ENCODE peak calls at places on chromosomes 7 and 10, in five cellular contexts. G is fibroblast of lung, F is neuronal stem cell, P is body of pancreas, S is heart right ventricle. N is an unnamed sample. For H3K9me3 and H3K4me1, the result is how much of the 10 kb centered on the place peaks cover.

GRCh38 chr7:877312-878232 is 1.2 kb downstream of the GET4 start:
- DNase-seq in S (no peak), F (no peak), P (peak), G (no peak), N (no peak)

GRCh38 chr10:1147810-1148209 is 91.6 kb downstream of the WDR37 start:
- DNase-seq in S (no peak), F (no peak), G (no peak), P (no peak), N (no peak)

GRCh38 chr10:12042409-12042796 is 206 bp downstream of the UPF2 start:
- DNase-seq in S (peak), F (no peak), G (no peak), P (peak), N (peak)

GRCh38 chr10:113895018-113895417 is 40.6 kb downstream of the NHLRC2 start:
- DNase-seq in G (peak), P (no peak), F (no peak), S (no peak), N (no peak)

GRCh38 chr10:94680544-94680943 is 3.0 kb upstream of the CYP2C18 start:
- DNase-seq in S (no peak), P (no peak), F (no peak), G (peak), N (peak)

GRCh38 chr7:131336956-131337355 is 9.3 kb downstream of the MKLN1 start:
- DNase-seq in F (no peak), G (peak), S (no peak), P (no peak), N (peak)

GRCh38 chr7:92731327-92732063 is 104.9 kb downstream of the CDK6 start:
- DNase-seq in G (peak), F (no peak), P (no peak), S (no peak), N (peak)

GRCh38 chr7:83118347-83119001 is 44.2 kb downstream of the PCLO start:
- DNase-seq in P (no peak), S (no peak), G (no peak), F (no peak), N (no peak)

GRCh38 chr7:131010029-131010705 is 276.2 kb upstream of the KLF14 start:
- DNase-seq in S (no peak), G (no peak), P (no peak), F (no peak), N (no peak)

GRCh38 chr7:102152672-102153585 is 133.7 kb upstream of the SH2B2 start:
- DNase-seq in F (no peak), S (peak), G (peak), P (no peak), N (peak)

GRCh38 chr10:72145657-72146450 is 57.5 kb upstream of the SPOCK2 start:
- DNase-seq in F (peak), P (no peak), S (no peak), G (no peak), N (no peak)

GRCh38 chr7:129295015-129295423 is 70.2 kb downstream of the AHCYL2 start:
- DNase-seq in S (no peak), F (no peak), P (no peak), G (peak), N (peak)

GRCh38 chr7:157973971-157974677 is 613.5 kb downstream of the PTPRN2 start:
- DNase-seq in S (no peak), F (no peak), P (no peak), G (no peak), N (no peak)

GRCh38 chr7:141430426-141431142 is 120.6 kb upstream of the AGK start:
- DNase-seq in F (no peak), S (no peak), P (no peak), G (no peak), N (no peak)

GRCh38 chr10:49609283-49610014 is 661 bp upstream of the SLC18A3 start:
- DNase-seq in F (no peak), G (no peak), P (no peak), S (no peak), N (no peak)

GRCh38 chr10:46220872-46221538 is 65.8 kb upstream of the ANTXRL start:
- DNase-seq in P (no peak), F (no peak), G (no peak), S (no peak), N (no peak)

GRCh38 chr7:30148951-30149459 is 14.2 kb downstream of the MTURN start:
- DNase-seq in S (no peak), P (peak), F (no peak), G (no peak), N (no peak)

GRCh38 chr10:102783541-102783930 is 39.8 kb downstream of the WBP1L start:
- DNase-seq in G (no peak), S (no peak), F (no peak), P (no peak), N (no peak)

GRCh38 chr10:106038246-106038645 is 1126.3 kb downstream of the SORCS1 start:
- DNase-seq in G (no peak), F (no peak), S (no peak), P (no peak), N (no peak)

GRCh38 chr10:120503695-120504094 is 46.7 kb downstream of the PLPP4 start:
- DNase-seq in P (no peak), G (no peak), F (no peak), S (no peak), N (peak)

GRCh38 chr7:95628831-95629439 is 32.6 kb upstream of the PDK4 start:
- DNase-seq in G (peak), P (peak), F (no peak), S (no peak), N (peak)

GRCh38 chr7:2002561-2003450 is 229.9 kb downstream of the MAD1L1 start:
- DNase-seq in P (peak), S (peak), G (no peak), F (no peak), N (no peak)

GRCh38 chr10:123019941-123020703 is 11.3 kb downstream of the ACADSB start:
- DNase-seq in G (no peak), F (no peak), S (no peak), P (no peak), N (no peak)

GRCh38 chr7:132207211-132207610 is 369.1 kb downstream of the PLXNA4 start:
- DNase-seq in G (no peak), S (peak), P (no peak), F (no peak), N (no peak)

GRCh38 chr7:5005066-5005465 is 40.6 kb upstream of the RBAK start:
- DNase-seq in P (no peak), G (no peak), F (no peak), S (no peak), N (no peak)

GRCh38 chr7:22786290-22786932 is 36.2 kb downstream of the TOMM7 start:
- DNase-seq in F (no peak), S (no peak), P (no peak), G (no peak), N (no peak)

GRCh38 chr7:116499168-116500070 is at the start of gene CAV2:
- DNase-seq in F (peak), S (peak), P (peak), G (peak), N (peak)

GRCh38 chr7:111198255-111198654 is 107.3 kb downstream of the LRRN3 start:
- DNase-seq in G (peak), P (no peak), S (no peak), F (no peak), N (peak)

GRCh38 chr7:105011771-105012502 is 2.1 kb upstream of the KMT2E start:
- DNase-seq in F (no peak), S (no peak), P (peak), G (no peak), N (peak)

GRCh38 chr10:16952010-16952550 is 134.9 kb upstream of the RSU1 start:
- DNase-seq in P (no peak), G (no peak), F (no peak), S (no peak), N (peak)

GRCh38 chr7:127754457-127754856 is 102.5 kb downstream of the SND1 start:
- DNase-seq in S (no peak), F (no peak), G (no peak), P (no peak), N (no peak)

GRCh38 chr10:32957341-32958084 is 517 bp downstream of the ITGB1 start:
- DNase-seq in G (no peak), F (peak), P (peak), S (peak), N (peak)

GRCh38 chr7:155942226-155942950 is 130.1 kb upstream of the SHH start:
- DNase-seq in S (no peak), G (no peak), P (no peak), F (no peak), N (no peak)

GRCh38 chr10:26627320-26627719 is 70.2 kb upstream of the PDSS1 start:
- DNase-seq in G (no peak), P (no peak), F (no peak), S (no peak), N (no peak)

GRCh38 chr7:142478479-142479220 is 220.8 kb upstream of the PRSS58 start:
- DNase-seq in P (peak), F (no peak), G (peak), S (no peak), N (peak)

GRCh38 chr10:108515821-108516220 is 1351.3 kb upstream of the SORCS1 start:
- DNase-seq in F (no peak), S (no peak), P (no peak), G (no peak), N (no peak)

GRCh38 chr7:120060283-120060682 is 212.7 kb upstream of the KCND2 start:
- DNase-seq in P (no peak), G (peak), S (no peak), F (no peak), N (peak)

GRCh38 chr10:72285972-72286521 is 12.3 kb downstream of the DDIT4 start:
- DNase-seq in G (peak), S (no peak), P (no peak), F (no peak), N (no peak)

GRCh38 chr7:115097175-115097671 is 175.3 kb downstream of the MDFIC start:
- DNase-seq in P (no peak), S (no peak), F (no peak), G (peak), N (peak)

GRCh38 chr7:41503438-41503837 is 199.5 kb downstream of the INHBA start:
- DNase-seq in G (peak), S (no peak), P (no peak), F (no peak), N (peak)

GRCh38 chr10:79378647-79379511 is 31.6 kb downstream of the PPIF start:
- DNase-seq in S (no peak), P (no peak), F (no peak), G (no peak), N (no peak)
- H3K4me3 ChIP-seq in S (no peak), P (no peak), F (peak), G (no peak), N (no peak)

DNA sequence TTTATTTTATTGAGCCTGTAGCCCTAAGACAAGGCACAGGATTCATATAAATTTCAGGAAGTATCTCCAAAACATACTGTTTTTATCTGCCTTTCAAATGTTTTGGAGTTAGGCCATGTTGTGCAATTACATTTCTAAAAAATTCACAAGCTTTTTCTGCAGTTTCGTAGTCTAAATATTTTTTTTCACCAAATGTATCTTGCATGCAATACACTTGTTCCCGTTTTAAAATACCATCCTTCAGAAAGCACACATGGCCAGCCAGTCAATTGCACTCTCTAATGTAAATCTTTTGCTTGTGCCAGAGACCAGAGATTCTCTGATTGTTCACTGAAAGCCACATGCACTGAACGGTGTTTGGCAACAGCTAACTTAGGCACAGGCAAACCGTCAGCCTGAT is 161.5 kb upstream of the PRKCQ start:
- DNase-seq in G (peak), F (no peak), S (no peak), P (no peak), N (peak)
- H3K9me3 ChIP-seq in G (under half), F (under half), S (under half), P (under half), N (under half)

GRCh38 chr7:27124979-27125689 is 5.4 kb downstream of the HOXA4 start:
- DNase-seq in G (no peak), P (no peak), S (no peak), F (no peak), N (no peak)
- H3K4me1 ChIP-seq in G (under half), P (under half), S (under half), F (under half), N (under half)

GRCh38 chr7:17879075-17879661 is 61.1 kb downstream of the SNX13 start:
- DNase-seq in F (no peak), P (no peak), G (no peak), S (no peak), N (no peak)
- H3K4me3 ChIP-seq in F (no peak), P (no peak), G (no peak), S (no peak), N (no peak)

DNA sequence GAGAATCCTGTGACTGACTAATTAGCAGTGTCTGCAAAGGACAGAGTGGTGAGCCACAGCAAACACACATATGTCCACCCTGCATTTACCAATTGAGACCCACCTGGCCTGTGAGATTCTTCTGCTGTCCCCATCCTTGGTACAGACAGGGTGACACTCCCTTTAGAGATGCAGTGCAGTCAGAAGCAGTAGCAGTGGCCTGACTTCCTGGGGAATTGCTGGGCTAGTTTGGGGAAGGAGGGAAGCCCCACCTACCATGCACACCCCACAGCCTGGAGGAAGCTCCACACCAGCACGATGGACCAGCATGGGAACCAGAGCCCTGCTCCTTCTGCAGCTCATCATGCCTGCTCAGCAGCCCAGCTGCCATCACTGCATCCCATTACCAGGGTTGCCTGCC is 924.9 kb upstream of the ZNF722 start:
- DNase-seq in S (no peak), P (no peak), G (no peak), F (no peak), N (no peak)
- H3K9me3 ChIP-seq in S (under half), P (under half), G (under half), F (under half), N (under half)